ENCODE peak calls at places on chromosomes 6 and 20, in nine cellular contexts. D, U, W, A, R, O, F, T and V are unnamed samples.

GRCh38 chr6:16922282-16922681 is 161.0 kb upstream of the ATXN1 start:
- DNase-seq in D (no peak), U (no peak), W (no peak), A (no peak), R (no peak), O (no peak), F (no peak), T (no peak), V (no peak)

GRCh38 chr20:36569847-36570429 is 3.5 kb upstream of the TGIF2 start:
- DNase-seq in D (no peak), U (no peak), W (peak; percentile 82), A (no peak), R (no peak), O (no peak), F (no peak), T (peak; percentile 30), V (no peak)

GRCh38 chr6:113818528-113818927 is 38.6 kb upstream of the MARCKS start:
- DNase-seq in D (no peak), U (no peak), W (no peak), A (no peak), R (no peak), O (no peak), F (no peak), T (no peak), V (no peak)

GRCh38 chr20:23366384-23366783 is 4.4 kb downstream of the GZF1 start:
- DNase-seq in D (no peak), U (no peak), W (no peak), A (no peak), R (no peak), O (no peak), F (no peak), T (peak; percentile 24), V (no peak)

GRCh38 chr6:13725570-13725969 is 13.9 kb upstream of the RANBP9 start:
- DNase-seq in D (peak; percentile 99), U (no peak), W (peak; percentile 70), A (no peak), R (no peak), O (no peak), F (no peak), T (peak; percentile 94), V (no peak)

GRCh38 chr6:36430351-36430750 is 12.3 kb downstream of the PXT1 start:
- DNase-seq in D (no peak), U (no peak), W (peak; percentile 70), A (no peak), R (no peak), O (no peak), F (peak; percentile 64), T (no peak), V (no peak)

GRCh38 chr6:34709386-34709785 is 12.8 kb upstream of the ILRUN start:
- DNase-seq in D (no peak), U (peak; percentile 29), W (peak; percentile 76), A (peak; percentile 81), R (no peak), O (no peak), F (peak; percentile 42), T (no peak), V (no peak)

GRCh38 chr6:47238456-47238995 is 71.2 kb downstream of the TNFRSF21 start:
- DNase-seq in D (no peak), U (no peak), W (peak; percentile 81), A (no peak), R (no peak), O (no peak), F (no peak), T (no peak), V (no peak)

GRCh38 chr6:84118191-84118590 is 84.6 kb downstream of the MRAP2 start:
- DNase-seq in D (no peak), U (no peak), W (no peak), A (no peak), R (no peak), O (no peak), F (no peak), T (peak; percentile 17), V (no peak)

GRCh38 chr6:144036064-144036873 is 28.2 kb upstream of the PLAGL1 start:
- DNase-seq in D (no peak), U (peak; percentile 39), W (peak; percentile 9), A (no peak), R (peak; percentile 9), O (peak; percentile 24), F (no peak), T (no peak), V (peak; percentile 39)

GRCh38 chr6:91317247-91317646 is 730.4 kb upstream of the MAP3K7 start:
- DNase-seq in D (peak; percentile 3), U (no peak), W (peak; percentile 37), A (no peak), R (no peak), O (no peak), F (no peak), T (no peak), V (no peak)

GRCh38 chr6:116254297-116254724 is 436 bp upstream of the TSPYL4 start:
- DNase-seq in D (no peak), U (no peak), W (no peak), A (no peak), R (no peak), O (no peak), F (no peak), T (no peak), V (no peak)

GRCh38 chr6:126432564-126432963 is 92.6 kb downstream of the CENPW start:
- DNase-seq in D (no peak), U (no peak), W (no peak), A (no peak), R (no peak), O (no peak), F (no peak), T (no peak), V (no peak)

GRCh38 chr20:48718914-48719578 is 108.8 kb downstream of the PREX1 start:
- DNase-seq in D (peak; percentile 29), U (no peak), W (no peak), A (no peak), R (no peak), O (no peak), F (no peak), T (no peak), V (no peak)

GRCh38 chr20:2088904-2089303 is 12.7 kb upstream of the STK35 start:
- DNase-seq in D (no peak), U (no peak), W (no peak), A (no peak), R (no peak), O (no peak), F (no peak), T (no peak), V (no peak)

GRCh38 chr6:25027221-25027916 is 91.6 kb upstream of the RIPOR2 start:
- DNase-seq in D (no peak), U (no peak), W (no peak), A (no peak), R (no peak), O (no peak), F (no peak), T (no peak), V (peak; percentile 65)

GRCh38 chr6:139679516-139680179 is 305.2 kb upstream of the CITED2 start:
- DNase-seq in D (peak; percentile 66), U (no peak), W (no peak), A (no peak), R (no peak), O (no peak), F (no peak), T (no peak), V (no peak)
- H3K4me3 ChIP-seq in D (no peak overlapping the region), U (no peak overlapping the region), W (no peak overlapping the region), A (no peak overlapping the region), R (no peak overlapping the region), O (no peak overlapping the region), F (no peak overlapping the region), T (no peak overlapping the region), V (no peak overlapping the region)

DNA sequence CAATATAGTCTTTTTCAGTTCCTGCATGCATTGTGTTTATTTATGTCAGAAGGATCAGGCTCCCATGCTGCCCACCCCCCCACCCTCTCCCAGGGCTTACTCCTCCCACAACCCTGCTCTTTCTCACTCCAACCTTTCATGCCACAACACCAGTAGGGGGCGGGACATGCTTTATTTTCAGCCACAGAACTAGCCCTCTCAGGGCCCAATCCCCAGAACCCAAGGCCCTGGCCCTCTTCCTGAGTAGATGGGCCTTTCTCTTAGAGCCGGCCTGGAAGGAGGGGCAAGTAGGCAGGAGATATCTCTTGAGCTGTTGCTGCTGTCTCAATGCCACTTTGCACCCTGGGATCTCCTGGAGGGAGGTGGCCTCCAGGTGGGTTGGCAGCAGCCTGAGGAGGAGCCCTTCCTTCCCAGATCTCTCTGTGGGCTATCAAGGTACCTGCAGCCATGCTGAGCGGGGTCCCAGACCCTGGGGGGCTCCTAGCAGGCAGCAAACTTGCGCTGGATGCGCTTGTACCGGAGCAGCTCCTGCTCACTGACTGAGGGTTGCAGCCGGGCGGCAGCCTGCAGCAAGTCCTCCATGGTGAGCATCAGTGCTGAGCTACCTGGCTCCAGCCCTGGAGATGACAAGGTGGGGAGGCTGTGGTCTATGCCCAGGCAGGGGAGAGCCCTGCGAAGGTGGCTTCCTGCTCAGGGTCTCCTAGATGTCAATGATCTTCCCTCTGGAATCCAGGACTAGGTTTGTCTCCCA is 3.5 kb downstream of the GNMT start:
- DNase-seq in D (peak; percentile 50), U (no peak), W (peak; percentile 25), A (no peak), R (no peak), O (no peak), F (peak; percentile 96), T (peak; percentile 37), V (peak; percentile 36)
- H3K4me3 ChIP-seq in D (no peak overlapping the region), U (no peak overlapping the region), W (no peak overlapping the region), A (no peak overlapping the region), R (no peak overlapping the region), O (no peak overlapping the region), F (no peak overlapping the region), T (no peak overlapping the region), V (no peak overlapping the region)

DNA sequence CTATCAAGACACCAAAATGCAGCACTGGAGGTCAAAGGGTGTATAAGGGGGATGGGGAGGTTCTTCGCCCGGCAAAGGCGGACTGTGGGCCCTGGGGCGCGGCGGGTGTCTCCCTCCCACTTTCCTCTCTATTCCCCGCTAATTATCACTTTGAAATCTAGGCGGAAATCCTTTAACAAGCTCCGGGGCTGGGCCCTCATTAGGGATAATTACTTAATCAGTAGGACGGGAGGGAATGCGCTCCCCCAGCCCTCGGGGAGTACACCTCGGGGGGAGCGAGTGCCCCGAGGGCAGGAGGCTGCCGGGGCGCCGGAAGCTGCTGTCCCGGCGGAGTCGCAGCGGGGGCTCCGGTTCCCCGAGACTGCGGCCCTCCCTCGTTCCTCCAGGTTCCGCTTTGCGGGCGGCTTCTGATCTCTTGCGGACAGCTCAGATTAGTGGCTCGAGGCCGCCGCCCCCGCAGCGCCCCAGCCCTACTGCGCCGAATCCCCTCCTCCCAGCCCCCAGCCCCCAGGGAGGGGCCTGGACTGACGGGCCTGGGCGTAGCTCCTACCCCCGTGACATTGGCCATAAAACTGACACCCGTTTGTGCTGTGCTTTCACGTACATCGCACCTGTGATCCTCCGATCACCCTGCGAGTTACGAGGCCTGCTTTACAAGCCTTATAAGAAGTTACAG is 14.7 kb downstream of the MUCL3 start:
- DNase-seq in D (peak; percentile 47), U (peak; percentile 46), W (peak; percentile 44), A (peak; percentile 81), R (peak; percentile 53), O (no peak), F (peak; percentile 86), T (no peak), V (peak; percentile 60)
- H3K4me3 ChIP-seq in D (peak overlapping the region; percentile 64), U (peak overlapping the region; percentile 46), W (peak overlapping the region; percentile 41), A (peak overlapping the region; percentile 23), R (peak overlapping the region; percentile 14), O (peak overlapping the region; percentile 28), F (peak overlapping the region; percentile 60), T (no peak overlapping the region), V (peak overlapping the region; percentile 62)

GRCh38 chr6:112268011-112268410 is 13.6 kb upstream of the LAMA4 start:
- DNase-seq in D (no peak), U (no peak), W (no peak), A (no peak), R (no peak), O (no peak), F (no peak), T (no peak), V (no peak)
- H3K4me3 ChIP-seq in D (no peak overlapping the region), U (no peak overlapping the region), W (no peak overlapping the region), A (no peak overlapping the region), R (no peak overlapping the region), O (no peak overlapping the region), F (no peak overlapping the region), T (no peak overlapping the region), V (no peak overlapping the region)

GRCh38 chr6:162857321-162857720 is 129.5 kb downstream of the PACRG start:
- DNase-seq in D (no peak), U (no peak), W (peak; percentile 10), A (no peak), R (no peak), O (no peak), F (no peak), T (no peak), V (no peak)
- H3K4me3 ChIP-seq in D (peak overlapping the region; percentile 50), U (no peak overlapping the region), W (no peak overlapping the region), A (no peak overlapping the region), R (no peak overlapping the region), O (peak overlapping the region; percentile 21), F (peak overlapping the region; percentile 32), T (no peak overlapping the region), V (no peak overlapping the region)